ENCODE peak calls at places on chromosomes 12 and 14, in five cellular contexts. One of them, this sample, is unnamed.

GRCh38 chr14:31993521-31993941 is 83.6 kb upstream of the ARHGAP5 start:
- DNase-seq in brain microvascular endothelial cell: peak; percentile 54
- DNase-seq in NK-92 treated with Interleukin-12 subunit alpha and Interleukin-12 subunit beta, amount 100 ng/mL, for 24 hours: no peak
- DNase-seq in GM10248: no peak
- DNase-seq in T-helper 1 cell: no peak
- DNase-seq in this sample: no peak

GRCh38 chr14:54577977-54578376 is 11.0 kb downstream of the SAMD4A start:
- DNase-seq in NK-92 treated with Interleukin-12 subunit alpha and Interleukin-12 subunit beta, amount 100 ng/mL, for 24 hours: no peak
- DNase-seq in brain microvascular endothelial cell: peak; percentile 25
- DNase-seq in T-helper 1 cell: no peak
- DNase-seq in GM10248: no peak
- DNase-seq in this sample: no peak

GRCh38 chr12:124498870-124499753 is 68.3 kb downstream of the NCOR2 start:
- DNase-seq in T-helper 1 cell: no peak
- DNase-seq in GM10248: no peak
- DNase-seq in NK-92 treated with Interleukin-12 subunit alpha and Interleukin-12 subunit beta, amount 100 ng/mL, for 24 hours: no peak
- DNase-seq in brain microvascular endothelial cell: peak; percentile 70
- DNase-seq in this sample: no peak

GRCh38 chr12:23113781-23114180 is 488.8 kb downstream of the ETNK1 start:
- DNase-seq in GM10248: no peak
- DNase-seq in brain microvascular endothelial cell: peak; percentile 61
- DNase-seq in T-helper 1 cell: no peak
- DNase-seq in NK-92 treated with Interleukin-12 subunit alpha and Interleukin-12 subunit beta, amount 100 ng/mL, for 24 hours: no peak
- DNase-seq in this sample: no peak

GRCh38 chr12:41333988-41334387 is 145.9 kb downstream of the PDZRN4 start:
- DNase-seq in NK-92 treated with Interleukin-12 subunit alpha and Interleukin-12 subunit beta, amount 100 ng/mL, for 24 hours: no peak
- DNase-seq in GM10248: no peak
- DNase-seq in brain microvascular endothelial cell: no peak
- DNase-seq in T-helper 1 cell: no peak
- DNase-seq in this sample: no peak

GRCh38 chr12:118135788-118136558 is at the start of gene PEBP1:
- DNase-seq in T-helper 1 cell: peak; percentile 90
- DNase-seq in NK-92 treated with Interleukin-12 subunit alpha and Interleukin-12 subunit beta, amount 100 ng/mL, for 24 hours: peak; percentile 77
- DNase-seq in brain microvascular endothelial cell: peak; percentile 90
- DNase-seq in GM10248: peak; percentile 97
- DNase-seq in this sample: peak; percentile 89

GRCh38 chr12:129186952-129187351 is 333.7 kb downstream of the GLT1D1 start:
- DNase-seq in NK-92 treated with Interleukin-12 subunit alpha and Interleukin-12 subunit beta, amount 100 ng/mL, for 24 hours: no peak
- DNase-seq in T-helper 1 cell: no peak
- DNase-seq in GM10248: no peak
- DNase-seq in brain microvascular endothelial cell: no peak
- DNase-seq in this sample: no peak

GRCh38 chr14:63209160-63209559 is 4.9 kb downstream of the RHOJ start:
- DNase-seq in T-helper 1 cell: no peak
- DNase-seq in GM10248: no peak
- DNase-seq in NK-92 treated with Interleukin-12 subunit alpha and Interleukin-12 subunit beta, amount 100 ng/mL, for 24 hours: no peak
- DNase-seq in brain microvascular endothelial cell: no peak
- DNase-seq in this sample: no peak

GRCh38 chr12:122825773-122826724 is 9.2 kb upstream of the HIP1R start:
- DNase-seq in T-helper 1 cell: no peak
- DNase-seq in NK-92 treated with Interleukin-12 subunit alpha and Interleukin-12 subunit beta, amount 100 ng/mL, for 24 hours: no peak
- DNase-seq in brain microvascular endothelial cell: no peak
- DNase-seq in GM10248: no peak
- DNase-seq in this sample: no peak

GRCh38 chr12:109693160-109693559 is 20.5 kb upstream of the FAM222A start:
- DNase-seq in T-helper 1 cell: no peak
- DNase-seq in GM10248: no peak
- DNase-seq in NK-92 treated with Interleukin-12 subunit alpha and Interleukin-12 subunit beta, amount 100 ng/mL, for 24 hours: no peak
- DNase-seq in brain microvascular endothelial cell: no peak
- DNase-seq in this sample: no peak

GRCh38 chr12:78888583-78888982 is 24.0 kb downstream of the SYT1 start:
- DNase-seq in NK-92 treated with Interleukin-12 subunit alpha and Interleukin-12 subunit beta, amount 100 ng/mL, for 24 hours: no peak
- DNase-seq in brain microvascular endothelial cell: peak; percentile 42
- DNase-seq in T-helper 1 cell: no peak
- DNase-seq in GM10248: peak; percentile 7
- DNase-seq in this sample: no peak

GRCh38 chr12:3837049-3837448 is 36.1 kb downstream of the PARP11 start:
- DNase-seq in T-helper 1 cell: no peak
- DNase-seq in GM10248: peak; percentile 29
- DNase-seq in NK-92 treated with Interleukin-12 subunit alpha and Interleukin-12 subunit beta, amount 100 ng/mL, for 24 hours: no peak
- DNase-seq in brain microvascular endothelial cell: no peak
- DNase-seq in this sample: no peak

GRCh38 chr14:52458721-52459085 is 93.6 kb downstream of the TXNDC16 start:
- DNase-seq in brain microvascular endothelial cell: no peak
- DNase-seq in NK-92 treated with Interleukin-12 subunit alpha and Interleukin-12 subunit beta, amount 100 ng/mL, for 24 hours: no peak
- DNase-seq in GM10248: no peak
- DNase-seq in T-helper 1 cell: no peak
- DNase-seq in this sample: no peak

GRCh38 chr14:52329678-52330376 is 15.7 kb downstream of the PTGER2 start:
- DNase-seq in GM10248: no peak
- DNase-seq in T-helper 1 cell: no peak
- DNase-seq in NK-92 treated with Interleukin-12 subunit alpha and Interleukin-12 subunit beta, amount 100 ng/mL, for 24 hours: no peak
- DNase-seq in brain microvascular endothelial cell: no peak
- DNase-seq in this sample: no peak

GRCh38 chr14:91261115-91261514 is 16.6 kb upstream of the GPR68 start:
- DNase-seq in brain microvascular endothelial cell: no peak
- DNase-seq in T-helper 1 cell: peak; percentile 41
- DNase-seq in GM10248: no peak
- DNase-seq in NK-92 treated with Interleukin-12 subunit alpha and Interleukin-12 subunit beta, amount 100 ng/mL, for 24 hours: peak; percentile 59
- DNase-seq in this sample: no peak

GRCh38 chr12:92756905-92757598 is 54.3 kb downstream of the PLEKHG7 start:
- DNase-seq in NK-92 treated with Interleukin-12 subunit alpha and Interleukin-12 subunit beta, amount 100 ng/mL, for 24 hours: no peak
- DNase-seq in brain microvascular endothelial cell: no peak
- DNase-seq in T-helper 1 cell: no peak
- DNase-seq in GM10248: no peak
- DNase-seq in this sample: no peak

GRCh38 chr12:38954119-38954746 is 48.8 kb upstream of the CPNE8 start:
- DNase-seq in brain microvascular endothelial cell: no peak
- DNase-seq in NK-92 treated with Interleukin-12 subunit alpha and Interleukin-12 subunit beta, amount 100 ng/mL, for 24 hours: no peak
- DNase-seq in T-helper 1 cell: no peak
- DNase-seq in GM10248: no peak
- DNase-seq in this sample: no peak

GRCh38 chr14:89681086-89682018 is 264.3 kb upstream of the FOXN3 start:
- DNase-seq in brain microvascular endothelial cell: no peak
- DNase-seq in GM10248: peak; percentile 46
- DNase-seq in NK-92 treated with Interleukin-12 subunit alpha and Interleukin-12 subunit beta, amount 100 ng/mL, for 24 hours: no peak
- DNase-seq in T-helper 1 cell: no peak
- DNase-seq in this sample: peak; percentile 43

GRCh38 chr14:103296007-103296406 is 38.0 kb upstream of the EIF5 start:
- DNase-seq in NK-92 treated with Interleukin-12 subunit alpha and Interleukin-12 subunit beta, amount 100 ng/mL, for 24 hours: no peak
- DNase-seq in brain microvascular endothelial cell: peak; percentile 52
- DNase-seq in GM10248: no peak
- DNase-seq in T-helper 1 cell: no peak
- DNase-seq in this sample: no peak

GRCh38 chr12:115761784-115762183 is 515.7 kb downstream of the MED13L start:
- DNase-seq in brain microvascular endothelial cell: no peak
- DNase-seq in NK-92 treated with Interleukin-12 subunit alpha and Interleukin-12 subunit beta, amount 100 ng/mL, for 24 hours: no peak
- DNase-seq in T-helper 1 cell: no peak
- DNase-seq in GM10248: no peak
- DNase-seq in this sample: no peak

GRCh38 chr12:50005150-50005549 is 20.1 kb downstream of the RACGAP1 start:
- DNase-seq in NK-92 treated with Interleukin-12 subunit alpha and Interleukin-12 subunit beta, amount 100 ng/mL, for 24 hours: no peak
- DNase-seq in T-helper 1 cell: no peak
- DNase-seq in brain microvascular endothelial cell: no peak
- DNase-seq in GM10248: no peak
- DNase-seq in this sample: no peak

GRCh38 chr12:12190087-12190809 is 76.6 kb downstream of the LRP6 start:
- DNase-seq in GM10248: no peak
- DNase-seq in T-helper 1 cell: no peak
- DNase-seq in brain microvascular endothelial cell: peak; percentile 20
- DNase-seq in NK-92 treated with Interleukin-12 subunit alpha and Interleukin-12 subunit beta, amount 100 ng/mL, for 24 hours: no peak
- DNase-seq in this sample: no peak

GRCh38 chr14:102218688-102219087 is 79.0 kb downstream of the WDR20 start:
- DNase-seq in GM10248: no peak
- DNase-seq in T-helper 1 cell: no peak
- DNase-seq in brain microvascular endothelial cell: no peak
- DNase-seq in NK-92 treated with Interleukin-12 subunit alpha and Interleukin-12 subunit beta, amount 100 ng/mL, for 24 hours: no peak
- DNase-seq in this sample: no peak

GRCh38 chr12:122918827-122919226 is 22.9 kb upstream of the VPS37B start:
- DNase-seq in NK-92 treated with Interleukin-12 subunit alpha and Interleukin-12 subunit beta, amount 100 ng/mL, for 24 hours: no peak
- DNase-seq in T-helper 1 cell: no peak
- DNase-seq in brain microvascular endothelial cell: no peak
- DNase-seq in GM10248: no peak
- DNase-seq in this sample: no peak

GRCh38 chr14:78595797-78596196 is 425.6 kb downstream of the NRXN3 start:
- DNase-seq in brain microvascular endothelial cell: no peak
- DNase-seq in NK-92 treated with Interleukin-12 subunit alpha and Interleukin-12 subunit beta, amount 100 ng/mL, for 24 hours: no peak
- DNase-seq in GM10248: no peak
- DNase-seq in T-helper 1 cell: no peak
- DNase-seq in this sample: no peak

GRCh38 chr12:1676043-1676442 is 14.8 kb upstream of the ADIPOR2 start:
- DNase-seq in GM10248: no peak
- DNase-seq in T-helper 1 cell: no peak
- DNase-seq in NK-92 treated with Interleukin-12 subunit alpha and Interleukin-12 subunit beta, amount 100 ng/mL, for 24 hours: no peak
- DNase-seq in brain microvascular endothelial cell: no peak
- DNase-seq in this sample: no peak

GRCh38 chr14:24918822-24919221 is 131.1 kb downstream of the STXBP6 start:
- DNase-seq in NK-92 treated with Interleukin-12 subunit alpha and Interleukin-12 subunit beta, amount 100 ng/mL, for 24 hours: no peak
- DNase-seq in GM10248: no peak
- DNase-seq in T-helper 1 cell: no peak
- DNase-seq in brain microvascular endothelial cell: no peak
- DNase-seq in this sample: no peak

GRCh38 chr12:1252758-1253157 is 261.7 kb downstream of the ERC1 start:
- DNase-seq in GM10248: no peak
- DNase-seq in brain microvascular endothelial cell: no peak
- DNase-seq in T-helper 1 cell: no peak
- DNase-seq in NK-92 treated with Interleukin-12 subunit alpha and Interleukin-12 subunit beta, amount 100 ng/mL, for 24 hours: no peak
- DNase-seq in this sample: no peak

GRCh38 chr12:44532940-44533339 is 343.2 kb downstream of the NELL2 start:
- DNase-seq in GM10248: no peak
- DNase-seq in T-helper 1 cell: no peak
- DNase-seq in NK-92 treated with Interleukin-12 subunit alpha and Interleukin-12 subunit beta, amount 100 ng/mL, for 24 hours: no peak
- DNase-seq in brain microvascular endothelial cell: no peak
- DNase-seq in this sample: no peak

GRCh38 chr12:54357802-54358619 is 6.3 kb downstream of the GPR84 start:
- DNase-seq in GM10248: peak; percentile 70
- DNase-seq in NK-92 treated with Interleukin-12 subunit alpha and Interleukin-12 subunit beta, amount 100 ng/mL, for 24 hours: no peak
- DNase-seq in brain microvascular endothelial cell: no peak
- DNase-seq in T-helper 1 cell: peak; percentile 33
- DNase-seq in this sample: no peak

GRCh38 chr14:71638523-71639196 is 293.6 kb upstream of the RGS6 start:
- DNase-seq in brain microvascular endothelial cell: no peak
- DNase-seq in GM10248: no peak
- DNase-seq in NK-92 treated with Interleukin-12 subunit alpha and Interleukin-12 subunit beta, amount 100 ng/mL, for 24 hours: no peak
- DNase-seq in T-helper 1 cell: no peak
- DNase-seq in this sample: no peak

GRCh38 chr12:56244494-56244893 is 13.7 kb downstream of the ANKRD52 start:
- DNase-seq in T-helper 1 cell: no peak
- DNase-seq in NK-92 treated with Interleukin-12 subunit alpha and Interleukin-12 subunit beta, amount 100 ng/mL, for 24 hours: no peak
- DNase-seq in brain microvascular endothelial cell: no peak
- DNase-seq in GM10248: no peak
- DNase-seq in this sample: no peak

GRCh38 chr12:102406033-102406584 is 74.3 kb downstream of the IGF1 start:
- DNase-seq in GM10248: no peak
- DNase-seq in T-helper 1 cell: no peak
- DNase-seq in brain microvascular endothelial cell: peak; percentile 1
- DNase-seq in NK-92 treated with Interleukin-12 subunit alpha and Interleukin-12 subunit beta, amount 100 ng/mL, for 24 hours: no peak
- DNase-seq in this sample: no peak

GRCh38 chr14:28142400-28143015 is 624.1 kb upstream of the FOXG1 start:
- DNase-seq in GM10248: no peak
- DNase-seq in T-helper 1 cell: no peak
- DNase-seq in NK-92 treated with Interleukin-12 subunit alpha and Interleukin-12 subunit beta, amount 100 ng/mL, for 24 hours: no peak
- DNase-seq in brain microvascular endothelial cell: no peak
- DNase-seq in this sample: no peak

GRCh38 chr12:121300083-121300819 is 3.7 kb upstream of the CAMKK2 start:
- DNase-seq in GM10248: no peak
- DNase-seq in T-helper 1 cell: no peak
- DNase-seq in brain microvascular endothelial cell: no peak
- DNase-seq in NK-92 treated with Interleukin-12 subunit alpha and Interleukin-12 subunit beta, amount 100 ng/mL, for 24 hours: no peak
- DNase-seq in this sample: no peak

This sample was measured in activated T-helper 9 cell treated with anti-CD3 and anti-CD28 coated beads, Interleukin-2, amount 50 U/mL, for 16 hours.